ENCODE peak calls at places on chromosomes 7 and 10, in nine cellular contexts. G is mammary epithelial cell; B is right atrium auricular region; C is HFFc6; X is fibroblast of pulmonary artery; O is NCI-H2171; H is stimulated activated CD8-positive, alpha-beta memory T cell treated with anti-CD3 and anti-CD28 coated beads, Interleukin-7, amount 100 ng/mL, for 1 hour; L is T-cell; Q is NT2/D1. U is an unnamed sample.

GRCh38 chr7:11831727-11832495 is at the start of gene THSD7A:
- DNase-seq in G (peak), B (no peak), C (no peak), X (peak), O (peak), H (no peak), L (no peak), Q (peak), U (no peak)

GRCh38 chr7:151254316-151254715 is 5.8 kb upstream of the SMARCD3 start:
- DNase-seq in G (no peak), B (no peak), C (no peak), X (no peak), O (no peak), H (no peak), L (no peak), Q (no peak), U (no peak)

GRCh38 chr7:150378115-150378852 is 846 bp upstream of the ZNF775 start:
- DNase-seq in G (no peak), B (peak), C (peak), X (peak), O (peak), H (no peak), L (peak), Q (peak), U (peak)

GRCh38 chr7:115831371-115831770 is 199.2 kb downstream of the TFEC start:
- DNase-seq in G (no peak), B (no peak), C (no peak), X (peak), O (no peak), H (no peak), L (no peak), Q (no peak), U (no peak)

GRCh38 chr10:79137826-79138225 is 69.1 kb downstream of the ZMIZ1 start:
- DNase-seq in G (no peak), B (no peak), C (no peak), X (no peak), O (no peak), H (peak), L (peak), Q (no peak), U (no peak)

GRCh38 chr10:124225468-124226270 is 132.3 kb upstream of the CHST15 start:
- DNase-seq in G (no peak), B (no peak), C (no peak), X (no peak), O (no peak), H (no peak), L (no peak), Q (no peak), U (no peak)

GRCh38 chr10:4704034-4704545 is 121.9 kb upstream of the AKR1E2 start:
- DNase-seq in G (peak), B (no peak), C (peak), X (peak), O (no peak), H (no peak), L (no peak), Q (no peak), U (peak)

GRCh38 chr10:30045961-30046360 is 13.4 kb downstream of the JCAD start:
- DNase-seq in G (no peak), B (no peak), C (no peak), X (no peak), O (no peak), H (no peak), L (no peak), Q (no peak), U (no peak)

GRCh38 chr7:116524609-116525297 is at the start of gene CAV1:
- DNase-seq in G (peak), B (peak), C (peak), X (peak), O (no peak), H (no peak), L (peak), Q (peak), U (peak)

GRCh38 chr10:49761789-49762565 is at the start of gene OGDHL:
- DNase-seq in G (peak), B (no peak), C (no peak), X (peak), O (peak), H (no peak), L (peak), Q (peak), U (peak)

U was measured in NCI-H226.